ENCODE peak calls at places on chromosomes 2 and 18, in eight cellular contexts. Z is choroid plexus epithelial cell, H is kidney, T is cardiac muscle cell, Y is astrocyte of the spinal cord, N is fibroblast of lung, P is brain microvascular endothelial cell, S is hepatocyte. V is an unnamed sample.
A peak's percentile ranks its signal among the peaks of the same experiment; 100 is the strongest.

GRCh38 chr2:7795358-7796199 is 878.4 kb downstream of the RNF144A start:
- DNase-seq in P (no peak), Y (peak; percentile 41), T (no peak), H (no peak), N (peak; percentile 14), S (peak; percentile 38), Z (peak; percentile 27), V (peak; percentile 45)

GRCh38 chr2:164066095-164066494 is 330.3 kb upstream of the FIGN start:
- DNase-seq in P (no peak), Y (no peak), S (no peak), N (no peak), Z (no peak), T (no peak), H (no peak), V (no peak)

GRCh38 chr2:146633159-146633558 is 1211.7 kb upstream of the ACVR2A start:
- DNase-seq in N (no peak), T (no peak), H (no peak), Y (no peak), P (no peak), Z (no peak), S (no peak), V (no peak)

GRCh38 chr18:57446322-57446721 is 11.1 kb downstream of the ONECUT2 start:
- DNase-seq in Z (peak; percentile 44), S (no peak), T (no peak), Y (no peak), N (no peak), H (no peak), P (no peak), V (no peak)

GRCh38 chr2:86807462-86808275 is 17.0 kb upstream of the CD8A start:
- DNase-seq in N (peak; percentile 22), P (no peak), Y (peak; percentile 23), S (peak; percentile 73), T (peak; percentile 38), Z (peak; percentile 21), H (peak; percentile 87), V (no peak)

GRCh38 chr2:20483496-20483895 is 36.6 kb downstream of the RHOB start:
- DNase-seq in S (no peak), T (no peak), Y (no peak), Z (peak; percentile 46), H (no peak), N (peak; percentile 86), P (no peak), V (no peak)

GRCh38 chr2:119240311-119241204 is 16.9 kb downstream of the STEAP3 start:
- DNase-seq in S (peak; percentile 66), Z (peak; percentile 86), P (peak; percentile 70), H (peak; percentile 89), T (peak; percentile 47), Y (peak; percentile 79), N (peak; percentile 80), V (peak; percentile 75)

GRCh38 chr2:169507698-169508097 is 1.8 kb upstream of the KLHL41 start:
- DNase-seq in Y (peak; percentile 71), T (peak; percentile 58), S (peak; percentile 28), P (no peak), N (peak; percentile 85), Z (peak; percentile 84), H (no peak), V (peak; percentile 14)

GRCh38 chr2:134282638-134283400 is 28.9 kb downstream of the MGAT5 start:
- DNase-seq in Z (no peak), P (no peak), S (no peak), H (no peak), T (no peak), Y (no peak), N (no peak), V (no peak)

GRCh38 chr2:159615187-159615935 is 987 bp downstream of the BAZ2B start:
- DNase-seq in Z (peak; percentile 95), Y (peak; percentile 95), S (peak; percentile 96), T (peak; percentile 97), H (peak; percentile 96), P (peak; percentile 90), N (peak; percentile 93), V (peak; percentile 91)

GRCh38 chr2:134783912-134784311 is 54.5 kb upstream of the ACMSD start:
- DNase-seq in Z (no peak), P (no peak), S (no peak), Y (no peak), T (no peak), N (no peak), H (no peak), V (no peak)

GRCh38 chr2:98704499-98705332 is 26.2 kb downstream of the MGAT4A start:
- DNase-seq in Z (no peak), N (no peak), H (no peak), Y (no peak), P (no peak), T (no peak), S (peak; percentile 64), V (no peak)

GRCh38 chr2:37767051-37767450 is 95.6 kb upstream of the CDC42EP3 start:
- DNase-seq in N (no peak), Y (no peak), H (no peak), S (no peak), T (no peak), Z (no peak), P (no peak), V (peak; percentile 73)

GRCh38 chr2:2014251-2014761 is 270.0 kb upstream of the PXDN start:
- DNase-seq in H (no peak), Y (peak; percentile 87), Z (peak; percentile 72), N (no peak), T (no peak), S (no peak), P (peak; percentile 73), V (peak; percentile 13)

GRCh38 chr2:232523682-232524597 is 2.0 kb upstream of the CHRND start:
- DNase-seq in Y (peak; percentile 9), Z (peak; percentile 17), T (peak; percentile 44), S (peak; percentile 71), P (no peak), H (no peak), N (peak; percentile 15), V (peak; percentile 13)

GRCh38 chr2:230537531-230537976 is 121.6 kb downstream of the SP100 start:
- DNase-seq in Y (no peak), T (no peak), S (no peak), N (no peak), Z (no peak), H (no peak), P (no peak), V (no peak)

GRCh38 chr18:12885500-12885899 is 1.5 kb upstream of the PTPN2 start:
- DNase-seq in Z (no peak), Y (no peak), N (no peak), S (no peak), H (no peak), P (no peak), T (no peak), V (no peak)

GRCh38 chr18:50853863-50854271 is 25.1 kb upstream of the ME2 start:
- DNase-seq in P (peak; percentile 79), Z (peak; percentile 64), N (peak; percentile 54), H (no peak), T (peak; percentile 83), Y (peak; percentile 46), S (peak; percentile 63), V (peak; percentile 46)

GRCh38 chr18:473687-474265 is 26.7 kb downstream of the COLEC12 start:
- DNase-seq in P (no peak), Z (no peak), S (no peak), T (peak; percentile 33), H (no peak), Y (no peak), N (no peak), V (no peak)

GRCh38 chr2:64937341-64938230 is 51.6 kb upstream of the SLC1A4 start:
- DNase-seq in H (peak; percentile 75), T (no peak), Y (no peak), Z (no peak), N (no peak), S (no peak), P (no peak), V (no peak)

GRCh38 chr2:179486969-179487752 is 222.5 kb upstream of the SESTD1 start:
- DNase-seq in Y (no peak), P (no peak), H (no peak), Z (no peak), T (no peak), N (no peak), S (no peak), V (no peak)

DNA sequence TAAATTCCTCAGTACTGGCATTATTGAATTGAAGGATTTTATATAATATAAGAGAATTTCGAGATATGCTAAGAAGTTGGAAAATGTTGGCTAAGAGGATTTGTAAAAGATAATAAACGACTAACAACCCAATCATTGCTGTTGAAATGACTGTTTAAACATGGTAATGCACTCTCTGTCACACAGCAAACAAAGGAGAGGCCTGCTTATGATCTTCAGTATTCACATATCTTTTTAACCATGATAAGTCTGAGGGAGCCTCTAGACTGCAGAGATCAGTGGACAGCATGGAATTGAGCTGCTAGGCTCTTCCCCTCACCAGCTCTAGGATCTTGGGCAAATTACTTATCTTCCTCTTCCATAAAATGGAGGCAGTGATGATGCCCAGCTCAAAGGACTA is 2.7 kb downstream of the KCTD18 start:
- DNase-seq in H (no peak), N (no peak), P (no peak), Z (no peak), T (no peak), S (peak; percentile 41), Y (no peak), V (no peak)
- TF ChIP-seq CTCF in H (no peak), N (no peak), P (no peak), Z (no peak), T (no peak), S (no peak), Y (no peak), V (no peak)

DNA sequence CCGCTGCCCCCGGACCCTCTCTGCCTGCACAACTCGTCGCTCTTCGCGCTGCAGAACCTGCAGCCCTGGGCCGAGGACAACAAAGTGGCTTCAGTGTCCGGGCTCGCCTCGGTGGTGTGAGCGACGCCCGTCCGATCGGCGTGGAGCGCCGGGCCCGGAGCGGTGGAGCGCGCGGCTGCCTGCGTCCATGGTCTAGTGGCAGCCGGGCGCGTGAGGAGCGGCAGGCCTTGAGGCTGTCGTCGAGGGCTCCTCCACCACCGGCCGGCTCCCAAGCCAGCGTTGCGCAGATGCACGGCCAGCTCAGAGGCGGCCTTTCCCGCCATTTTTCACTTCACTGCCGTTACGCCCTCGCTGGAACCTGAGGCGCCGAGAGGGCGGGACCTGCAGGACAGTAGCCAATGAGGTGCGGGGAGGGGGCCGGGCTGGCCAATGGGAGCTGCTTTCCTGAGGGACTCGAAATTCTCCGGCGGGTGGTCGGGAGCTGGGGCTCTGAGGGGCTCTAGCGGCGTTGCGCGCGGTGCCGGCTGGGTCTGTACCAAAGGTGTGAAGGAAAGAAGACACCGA is 1.9 kb downstream of the TLX2 start:
- DNase-seq in N (no peak), Y (no peak), T (peak; percentile 68), S (peak; percentile 53), Z (no peak), H (peak; percentile 89), P (peak; percentile 29), V (peak; percentile 37)
- H3K4me3 ChIP-seq in N (no peak overlapping the region), Y (no peak overlapping the region), T (peak overlapping the region; percentile 10), S (no peak overlapping the region), Z (no peak overlapping the region), H (peak overlapping the region; percentile 13), P (no peak overlapping the region), V (no peak overlapping the region)

GRCh38 chr2:12990523-12990922 is 273.8 kb downstream of the TRIB2 start:
- DNase-seq in Z (peak; percentile 12), S (no peak), T (no peak), P (no peak), H (no peak), N (peak; percentile 24), Y (no peak), V (no peak)
- TF ChIP-seq CTCF in Z (peak; percentile 39), S (no peak), T (peak; percentile 39), P (peak; percentile 31), H (peak; percentile 19), N (peak; percentile 52), Y (no peak), V (peak; percentile 39)

DNA sequence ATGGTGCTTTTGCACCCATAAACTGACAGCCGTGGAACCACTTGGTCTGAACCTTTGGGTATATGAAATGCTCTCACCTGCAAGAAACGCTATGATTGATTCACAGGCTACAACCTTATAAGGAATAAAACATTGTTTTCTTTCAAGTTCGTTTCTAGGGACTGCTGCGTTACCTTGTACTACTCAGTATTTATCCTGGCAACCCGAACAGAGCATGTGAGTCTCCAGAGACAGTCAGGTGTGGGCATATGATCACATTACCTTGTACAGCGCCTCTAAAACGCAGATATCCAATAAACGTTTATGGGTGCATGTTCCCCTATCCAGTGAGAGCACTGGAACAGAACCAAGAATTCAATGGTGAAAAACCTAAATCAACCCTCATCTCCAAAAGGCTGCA is 1.7 kb downstream of the CCBE1 start:
- DNase-seq in P (no peak), S (no peak), H (no peak), N (no peak), Y (no peak), T (no peak), Z (no peak), V (no peak)
- H3K4me3 ChIP-seq in P (peak overlapping the region; percentile 88), S (no peak overlapping the region), H (peak overlapping the region; percentile 59), N (peak overlapping the region; percentile 94), Y (peak overlapping the region; percentile 76), T (no peak overlapping the region), Z (no peak overlapping the region), V (peak overlapping the region; percentile 89)

V was measured in AG10803.